ENCODE peak calls at places on chromosomes 6 and 20, in six cellular contexts. One of them, this sample, is unnamed.
A peak's percentile ranks its signal among the peaks of the same experiment; 100 is the strongest.

GRCh38 chr20:33676652-33677645 is 2.7 kb upstream of the NECAB3 start:
- DNase-seq in body of pancreas: no peak
- DNase-seq in activated CD8-positive, alpha-beta memory T cell treated with anti-CD3 and anti-CD28 coated beads for 4 hours: no peak
- DNase-seq in naive thymus-derived CD8-positive, alpha-beta T cell: no peak
- DNase-seq in fibroblast of mammary gland: no peak
- DNase-seq in cardiac muscle cell: no peak
- DNase-seq in this sample: no peak

GRCh38 chr20:41798926-41799502 is 180.8 kb upstream of the CHD6 start:
- DNase-seq in fibroblast of mammary gland: no peak
- DNase-seq in activated CD8-positive, alpha-beta memory T cell treated with anti-CD3 and anti-CD28 coated beads for 4 hours: no peak
- DNase-seq in cardiac muscle cell: no peak
- DNase-seq in naive thymus-derived CD8-positive, alpha-beta T cell: no peak
- DNase-seq in body of pancreas: no peak
- DNase-seq in this sample: no peak

GRCh38 chr6:4381379-4381778 is 246.0 kb upstream of the ECI2 start:
- DNase-seq in fibroblast of mammary gland: peak; percentile 74
- DNase-seq in activated CD8-positive, alpha-beta memory T cell treated with anti-CD3 and anti-CD28 coated beads for 4 hours: no peak
- DNase-seq in naive thymus-derived CD8-positive, alpha-beta T cell: no peak
- DNase-seq in cardiac muscle cell: no peak
- DNase-seq in body of pancreas: no peak
- DNase-seq in this sample: no peak

GRCh38 chr20:56630086-56630493 is 984 bp downstream of the TFAP2C start:
- DNase-seq in fibroblast of mammary gland: peak; percentile 56
- DNase-seq in cardiac muscle cell: peak; percentile 84
- DNase-seq in activated CD8-positive, alpha-beta memory T cell treated with anti-CD3 and anti-CD28 coated beads for 4 hours: no peak
- DNase-seq in body of pancreas: peak; percentile 53
- DNase-seq in naive thymus-derived CD8-positive, alpha-beta T cell: no peak
- DNase-seq in this sample: no peak

GRCh38 chr6:160679402-160679769 is 15.3 kb upstream of the LPA start:
- DNase-seq in fibroblast of mammary gland: no peak
- DNase-seq in body of pancreas: peak; percentile 56
- DNase-seq in cardiac muscle cell: peak; percentile 8
- DNase-seq in activated CD8-positive, alpha-beta memory T cell treated with anti-CD3 and anti-CD28 coated beads for 4 hours: no peak
- DNase-seq in naive thymus-derived CD8-positive, alpha-beta T cell: no peak
- DNase-seq in this sample: no peak

GRCh38 chr6:53300656-53301551 is 47.8 kb downstream of the ELOVL5 start:
- DNase-seq in naive thymus-derived CD8-positive, alpha-beta T cell: no peak
- DNase-seq in fibroblast of mammary gland: peak; percentile 67
- DNase-seq in cardiac muscle cell: peak; percentile 15
- DNase-seq in activated CD8-positive, alpha-beta memory T cell treated with anti-CD3 and anti-CD28 coated beads for 4 hours: no peak
- DNase-seq in body of pancreas: no peak
- DNase-seq in this sample: no peak

GRCh38 chr6:14951704-14952103 is 294.2 kb upstream of the JARID2 start:
- DNase-seq in activated CD8-positive, alpha-beta memory T cell treated with anti-CD3 and anti-CD28 coated beads for 4 hours: no peak
- DNase-seq in naive thymus-derived CD8-positive, alpha-beta T cell: no peak
- DNase-seq in body of pancreas: no peak
- DNase-seq in fibroblast of mammary gland: no peak
- DNase-seq in cardiac muscle cell: no peak
- DNase-seq in this sample: no peak

GRCh38 chr6:26216886-26217713 is 129.9 kb downstream of the HFE start:
- DNase-seq in body of pancreas: peak; percentile 70
- DNase-seq in cardiac muscle cell: peak; percentile 93
- DNase-seq in naive thymus-derived CD8-positive, alpha-beta T cell: peak; percentile 73
- DNase-seq in fibroblast of mammary gland: peak; percentile 79
- DNase-seq in activated CD8-positive, alpha-beta memory T cell treated with anti-CD3 and anti-CD28 coated beads for 4 hours: no peak
- DNase-seq in this sample: no peak

GRCh38 chr20:19806806-19807691 is 49.0 kb downstream of the RIN2 start:
- DNase-seq in naive thymus-derived CD8-positive, alpha-beta T cell: no peak
- DNase-seq in fibroblast of mammary gland: peak; percentile 51
- DNase-seq in cardiac muscle cell: no peak
- DNase-seq in activated CD8-positive, alpha-beta memory T cell treated with anti-CD3 and anti-CD28 coated beads for 4 hours: no peak
- DNase-seq in body of pancreas: peak; percentile 30
- DNase-seq in this sample: no peak

GRCh38 chr6:14924126-14925024 is 321.5 kb upstream of the JARID2 start:
- DNase-seq in cardiac muscle cell: peak; percentile 69
- DNase-seq in naive thymus-derived CD8-positive, alpha-beta T cell: no peak
- DNase-seq in body of pancreas: peak; percentile 25
- DNase-seq in fibroblast of mammary gland: no peak
- DNase-seq in activated CD8-positive, alpha-beta memory T cell treated with anti-CD3 and anti-CD28 coated beads for 4 hours: no peak
- DNase-seq in this sample: no peak

GRCh38 chr20:23021941-23022340 is 13.2 kb upstream of the SSTR4 start:
- DNase-seq in fibroblast of mammary gland: peak; percentile 59
- DNase-seq in cardiac muscle cell: no peak
- DNase-seq in naive thymus-derived CD8-positive, alpha-beta T cell: no peak
- DNase-seq in activated CD8-positive, alpha-beta memory T cell treated with anti-CD3 and anti-CD28 coated beads for 4 hours: no peak
- DNase-seq in body of pancreas: no peak
- DNase-seq in this sample: no peak

GRCh38 chr6:13666194-13667105 is 45.2 kb downstream of the RANBP9 start:
- DNase-seq in activated CD8-positive, alpha-beta memory T cell treated with anti-CD3 and anti-CD28 coated beads for 4 hours: no peak
- DNase-seq in fibroblast of mammary gland: peak; percentile 34
- DNase-seq in cardiac muscle cell: no peak
- DNase-seq in body of pancreas: no peak
- DNase-seq in naive thymus-derived CD8-positive, alpha-beta T cell: no peak
- DNase-seq in this sample: no peak

GRCh38 chr6:127404594-127405178 is 54.5 kb downstream of the KIAA0408 start:
- DNase-seq in cardiac muscle cell: no peak
- DNase-seq in naive thymus-derived CD8-positive, alpha-beta T cell: no peak
- DNase-seq in body of pancreas: no peak
- DNase-seq in activated CD8-positive, alpha-beta memory T cell treated with anti-CD3 and anti-CD28 coated beads for 4 hours: no peak
- DNase-seq in fibroblast of mammary gland: no peak
- DNase-seq in this sample: no peak

GRCh38 chr20:10594286-10594868 is 79.4 kb downstream of the JAG1 start:
- DNase-seq in fibroblast of mammary gland: no peak
- DNase-seq in cardiac muscle cell: no peak
- DNase-seq in body of pancreas: no peak
- DNase-seq in naive thymus-derived CD8-positive, alpha-beta T cell: no peak
- DNase-seq in activated CD8-positive, alpha-beta memory T cell treated with anti-CD3 and anti-CD28 coated beads for 4 hours: no peak
- DNase-seq in this sample: no peak

GRCh38 chr6:52590634-52590985 is 13.8 kb upstream of the TRAM2 start:
- DNase-seq in fibroblast of mammary gland: peak; percentile 76
- DNase-seq in body of pancreas: no peak
- DNase-seq in naive thymus-derived CD8-positive, alpha-beta T cell: no peak
- DNase-seq in cardiac muscle cell: no peak
- DNase-seq in activated CD8-positive, alpha-beta memory T cell treated with anti-CD3 and anti-CD28 coated beads for 4 hours: no peak
- DNase-seq in this sample: no peak

GRCh38 chr20:31860431-31861345 is 9.6 kb downstream of the DUSP15 start:
- DNase-seq in fibroblast of mammary gland: peak; percentile 63
- DNase-seq in cardiac muscle cell: peak; percentile 51
- DNase-seq in naive thymus-derived CD8-positive, alpha-beta T cell: no peak
- DNase-seq in body of pancreas: peak; percentile 58
- DNase-seq in activated CD8-positive, alpha-beta memory T cell treated with anti-CD3 and anti-CD28 coated beads for 4 hours: no peak
- DNase-seq in this sample: no peak

GRCh38 chr6:24719125-24719931 is at the start of gene C6orf62:
- DNase-seq in body of pancreas: peak; percentile 30
- DNase-seq in cardiac muscle cell: peak; percentile 36
- DNase-seq in activated CD8-positive, alpha-beta memory T cell treated with anti-CD3 and anti-CD28 coated beads for 4 hours: peak; percentile 19
- DNase-seq in fibroblast of mammary gland: peak; percentile 49
- DNase-seq in naive thymus-derived CD8-positive, alpha-beta T cell: peak; percentile 34
- DNase-seq in this sample: peak; percentile 28

GRCh38 chr6:158856261-158856660 is 37.1 kb upstream of the EZR start:
- DNase-seq in fibroblast of mammary gland: no peak
- DNase-seq in naive thymus-derived CD8-positive, alpha-beta T cell: no peak
- DNase-seq in cardiac muscle cell: no peak
- DNase-seq in body of pancreas: no peak
- DNase-seq in activated CD8-positive, alpha-beta memory T cell treated with anti-CD3 and anti-CD28 coated beads for 4 hours: no peak
- DNase-seq in this sample: no peak

GRCh38 chr6:135498178-135498841 is 770 bp upstream of the AHI1 start:
- DNase-seq in activated CD8-positive, alpha-beta memory T cell treated with anti-CD3 and anti-CD28 coated beads for 4 hours: peak; percentile 35
- DNase-seq in cardiac muscle cell: peak; percentile 53
- DNase-seq in body of pancreas: peak; percentile 80
- DNase-seq in naive thymus-derived CD8-positive, alpha-beta T cell: peak; percentile 59
- DNase-seq in fibroblast of mammary gland: peak; percentile 93
- DNase-seq in this sample: peak; percentile 52

GRCh38 chr6:37083243-37084138 is 78.0 kb downstream of the FGD2 start:
- DNase-seq in activated CD8-positive, alpha-beta memory T cell treated with anti-CD3 and anti-CD28 coated beads for 4 hours: no peak
- DNase-seq in cardiac muscle cell: no peak
- DNase-seq in body of pancreas: peak; percentile 70
- DNase-seq in fibroblast of mammary gland: peak; percentile 84
- DNase-seq in naive thymus-derived CD8-positive, alpha-beta T cell: no peak
- DNase-seq in this sample: no peak

GRCh38 chr20:10666221-10667076 is 7.3 kb downstream of the JAG1 start:
- DNase-seq in cardiac muscle cell: no peak
- DNase-seq in body of pancreas: peak; percentile 51
- DNase-seq in naive thymus-derived CD8-positive, alpha-beta T cell: no peak
- DNase-seq in activated CD8-positive, alpha-beta memory T cell treated with anti-CD3 and anti-CD28 coated beads for 4 hours: no peak
- DNase-seq in fibroblast of mammary gland: no peak
- DNase-seq in this sample: no peak

GRCh38 chr6:84618046-84618752 is 146.2 kb downstream of the TBX18 start:
- DNase-seq in cardiac muscle cell: peak; percentile 95
- DNase-seq in body of pancreas: no peak
- DNase-seq in fibroblast of mammary gland: peak; percentile 95
- DNase-seq in activated CD8-positive, alpha-beta memory T cell treated with anti-CD3 and anti-CD28 coated beads for 4 hours: no peak
- DNase-seq in naive thymus-derived CD8-positive, alpha-beta T cell: no peak
- DNase-seq in this sample: no peak

GRCh38 chr20:50456452-50457324 is 53.5 kb upstream of the PTPN1 start:
- DNase-seq in activated CD8-positive, alpha-beta memory T cell treated with anti-CD3 and anti-CD28 coated beads for 4 hours: no peak
- DNase-seq in naive thymus-derived CD8-positive, alpha-beta T cell: no peak
- DNase-seq in body of pancreas: no peak
- DNase-seq in cardiac muscle cell: no peak
- DNase-seq in fibroblast of mammary gland: no peak
- DNase-seq in this sample: no peak